ENCODE peak calls at places on chromosomes 12 and 14, in four cellular contexts. I, A, N and M are unnamed samples.

GRCh38 chr12:14845350-14845750 is 2.0 kb upstream of the ART4 start:
- DNase-seq in A (no peak), N (no peak), I (peak), M (peak)

GRCh38 chr12:122740351-122740750 is 9.7 kb upstream of the HCAR1 start:
- DNase-seq in A (no peak), N (no peak), I (no peak), M (no peak)

GRCh38 chr14:87461704-87462103 is 531.3 kb downstream of the GALC start:
- DNase-seq in A (no peak), N (no peak), I (no peak), M (no peak)

GRCh38 chr12:56206373-56207166 is 15.2 kb downstream of the RNF41 start:
- DNase-seq in A (peak), N (no peak), I (peak), M (peak)

GRCh38 chr14:63777024-63777423 is 49.2 kb upstream of the SGPP1 start:
- DNase-seq in I (peak), A (no peak), N (no peak), M (peak)

GRCh38 chr14:102917469-102918211 is 4.8 kb upstream of the AMN start:
- DNase-seq in A (no peak), I (peak), N (no peak), M (peak)

GRCh38 chr14:50342211-50343080 is 30.3 kb downstream of the DMAC2L start:
- DNase-seq in I (peak), N (no peak), A (peak), M (peak)

GRCh38 chr12:4824415-4824814 is 85.3 kb upstream of the KCNA1 start:
- DNase-seq in N (no peak), I (peak), A (no peak), M (peak)

GRCh38 chr12:124675881-124676688 is 108.7 kb upstream of the NCOR2 start:
- DNase-seq in N (no peak), I (peak), A (peak), M (peak)

GRCh38 chr14:86934196-86934595 is 1058.8 kb downstream of the GALC start:
- DNase-seq in N (no peak), A (no peak), I (no peak), M (no peak)

GRCh38 chr12:100661300-100661951 is 87.9 kb downstream of the GAS2L3 start:
- DNase-seq in A (no peak), I (peak), N (no peak), M (peak)

GRCh38 chr12:123057505-123058265 is 77.2 kb downstream of the ARL6IP4 start:
- DNase-seq in A (no peak), N (no peak), I (no peak), M (no peak)

GRCh38 chr12:48542300-48542928 is 17.0 kb downstream of the OR8S1 start:
- DNase-seq in I (peak), A (no peak), N (peak), M (peak)

GRCh38 chr12:104177336-104177662 is 38.3 kb upstream of the TXNRD1 start:
- DNase-seq in A (no peak), N (no peak), I (no peak), M (no peak)

GRCh38 chr12:127334924-127335644 is 931.9 kb upstream of the TMEM132C start:
- DNase-seq in N (no peak), I (no peak), A (no peak), M (no peak)

GRCh38 chr12:47029903-47030302 is 49.5 kb upstream of the PCED1B start:
- DNase-seq in A (no peak), N (no peak), I (no peak), M (no peak)

GRCh38 chr14:35576260-35576659 is 42.3 kb downstream of the INSM2 start:
- DNase-seq in I (peak), N (no peak), A (no peak), M (no peak)

GRCh38 chr12:104285740-104286537 is 17.6 kb upstream of the EID3 start:
- DNase-seq in I (peak), A (no peak), N (no peak), M (no peak)

GRCh38 chr12:102917026-102917787 is at the start of gene PAH:
- DNase-seq in A (no peak), I (no peak), N (no peak), M (no peak)

GRCh38 chr12:27382126-27382795 is 49.6 kb downstream of the BMAL2 start:
- DNase-seq in A (no peak), N (no peak), I (no peak), M (peak)

GRCh38 chr12:105920161-105920684 is 218.5 kb downstream of the NUAK1 start:
- DNase-seq in I (no peak), N (no peak), A (peak), M (no peak)

GRCh38 chr12:7293670-7294069 is 10.2 kb upstream of the ACSM4 start:
- DNase-seq in N (no peak), A (no peak), I (no peak), M (no peak)

GRCh38 chr14:21201732-21202462 is 46.0 kb upstream of the OR5AU1 start:
- DNase-seq in N (no peak), I (no peak), A (no peak), M (no peak)